ENCODE peak calls at places on chromosomes 3 and 15, in ten cellular contexts. G is RWPE1, W is A172, M is anterior cingulate cortex, E is AG09309, Y is MM.1S, L is ovary, O is GM13977, B is left lung, X is SHP77. Q is an unnamed sample.

GRCh38 chr3:32278714-32279113 is 40.2 kb downstream of the CMTM8 start:
- DNase-seq in G (peak), W (peak), M (no peak), E (no peak), Y (no peak), L (no peak), O (no peak), B (no peak), X (no peak), Q (no peak)

GRCh38 chr3:146390006-146390772 is 79.2 kb downstream of the PLSCR2 start:
- DNase-seq in G (no peak), W (no peak), M (no peak), E (no peak), Y (no peak), L (no peak), O (no peak), B (no peak), X (no peak), Q (no peak)

GRCh38 chr3:184299488-184300376 is 691 bp downstream of the PSMD2 start:
- DNase-seq in G (no peak), W (no peak), M (no peak), E (no peak), Y (no peak), L (no peak), O (peak), B (no peak), X (no peak), Q (no peak)

GRCh38 chr3:54994026-54994626 is 66.3 kb upstream of the LRTM1 start:
- DNase-seq in G (no peak), W (no peak), M (no peak), E (no peak), Y (no peak), L (no peak), O (no peak), B (no peak), X (no peak), Q (no peak)

GRCh38 chr3:117141821-117142220 is 432.2 kb downstream of the TUSC7 start:
- DNase-seq in G (no peak), W (no peak), M (no peak), E (no peak), Y (no peak), L (no peak), O (no peak), B (no peak), X (no peak), Q (no peak)

GRCh38 chr3:171876651-171877272 is 33.6 kb downstream of the TMEM212 start:
- DNase-seq in G (peak), W (peak), M (no peak), E (peak), Y (no peak), L (no peak), O (no peak), B (no peak), X (no peak), Q (no peak)

GRCh38 chr15:57323806-57324589 is 52.3 kb upstream of the CGNL1 start:
- DNase-seq in G (peak), W (peak), M (no peak), E (no peak), Y (peak), L (no peak), O (no peak), B (no peak), X (peak), Q (peak)

GRCh38 chr3:30007668-30008067 is 598.7 kb upstream of the TGFBR2 start:
- DNase-seq in G (no peak), W (peak), M (no peak), E (no peak), Y (no peak), L (no peak), O (no peak), B (no peak), X (no peak), Q (no peak)

GRCh38 chr15:57640935-57641682 is 49.4 kb downstream of the MYZAP start:
- DNase-seq in G (peak), W (peak), M (no peak), E (peak), Y (peak), L (no peak), O (peak), B (no peak), X (peak), Q (no peak)

GRCh38 chr15:55221090-55222011 is 24.6 kb upstream of the RSL24D1 start:
- DNase-seq in G (peak), W (peak), M (no peak), E (peak), Y (peak), L (no peak), O (peak), B (peak), X (no peak), Q (no peak)

Q was measured in mucosa of gallbladder.